ENCODE peak calls at places on chromosomes 12 and 14, in eight cellular contexts. W is HepG2, Z is GM12878, K is GM23338, B is HCT116, Y is HL-60, C is K562, V is SK-N-SH. E is an unnamed sample.

GRCh38 chr14:100076133-100076532 is 10.9 kb downstream of the EVL start:
- DNase-seq in W (peak), Z (no peak), K (peak), B (peak), Y (peak), C (peak), V (no peak), E (no peak)

GRCh38 chr12:123397400-123397799 is 13.5 kb downstream of the KMT5A start:
- DNase-seq in W (no peak), Z (no peak), K (no peak), B (no peak), Y (no peak), C (no peak), V (no peak), E (no peak)

GRCh38 chr14:31964490-31964889 is 112.6 kb upstream of the ARHGAP5 start:
- DNase-seq in W (no peak), Z (no peak), K (no peak), B (no peak), Y (no peak), C (no peak), V (no peak), E (no peak)

GRCh38 chr12:3326156-3326849 is 164.7 kb upstream of the PRMT8 start:
- DNase-seq in W (no peak), Z (no peak), K (peak), B (no peak), Y (no peak), C (no peak), V (no peak), E (no peak)

GRCh38 chr12:116604883-116605641 is 45.9 kb downstream of the MAP1LC3B2 start:
- DNase-seq in W (no peak), Z (no peak), K (no peak), B (no peak), Y (no peak), C (no peak), V (no peak), E (no peak)

GRCh38 chr14:24159777-24160498 is 1.1 kb upstream of the IRF9 start:
- DNase-seq in W (no peak), Z (no peak), K (no peak), B (no peak), Y (no peak), C (no peak), V (no peak), E (no peak)

GRCh38 chr14:50117456-50117855 is 1.1 kb upstream of the VCPKMT start:
- DNase-seq in W (no peak), Z (no peak), K (no peak), B (no peak), Y (no peak), C (no peak), V (no peak), E (no peak)

GRCh38 chr12:75878382-75878720 is 153.2 kb downstream of the PHLDA1 start:
- DNase-seq in W (no peak), Z (no peak), K (no peak), B (no peak), Y (no peak), C (no peak), V (no peak), E (no peak)

GRCh38 chr12:124565071-124565491 is 2.3 kb downstream of the NCOR2 start:
- DNase-seq in W (no peak), Z (no peak), K (no peak), B (no peak), Y (no peak), C (no peak), V (peak), E (no peak)

GRCh38 chr12:47244730-47245285 is 165.0 kb upstream of the AMIGO2 start:
- DNase-seq in W (no peak), Z (no peak), K (no peak), B (no peak), Y (no peak), C (no peak), V (no peak), E (no peak)

GRCh38 chr12:122368361-122369073 is 54.0 kb downstream of the CLIP1 start:
- DNase-seq in W (no peak), Z (no peak), K (no peak), B (no peak), Y (no peak), C (peak), V (no peak), E (peak)

GRCh38 chr12:6367065-6367968 is 8.0 kb downstream of the SCNN1A start:
- DNase-seq in W (peak), Z (peak), K (no peak), B (no peak), Y (peak), C (peak), V (peak), E (no peak)

GRCh38 chr12:14885718-14886201 is at the start of gene MGP:
- DNase-seq in W (no peak), Z (no peak), K (no peak), B (no peak), Y (no peak), C (no peak), V (no peak), E (no peak)

GRCh38 chr14:80653951-80654350 is 287.6 kb downstream of the CEP128 start:
- DNase-seq in W (no peak), Z (no peak), K (no peak), B (no peak), Y (no peak), C (no peak), V (no peak), E (no peak)

GRCh38 chr12:111438501-111438900 is 32.8 kb downstream of the SH2B3 start:
- DNase-seq in W (no peak), Z (no peak), K (peak), B (no peak), Y (peak), C (no peak), V (no peak), E (no peak)

GRCh38 chr14:50173891-50174290 is 57.5 kb downstream of the SOS2 start:
- DNase-seq in W (no peak), Z (no peak), K (no peak), B (no peak), Y (no peak), C (no peak), V (no peak), E (no peak)

GRCh38 chr12:52347546-52348510 is 19.5 kb downstream of the KRT85 start:
- DNase-seq in W (no peak), Z (no peak), K (no peak), B (no peak), Y (no peak), C (no peak), V (no peak), E (no peak)

GRCh38 chr12:52350021-52350620 is 17.2 kb downstream of the KRT85 start:
- DNase-seq in W (no peak), Z (no peak), K (no peak), B (no peak), Y (no peak), C (no peak), V (no peak), E (no peak)

GRCh38 chr12:52347016-52347415 is 20.3 kb downstream of the KRT85 start:
- DNase-seq in W (no peak), Z (no peak), K (no peak), B (no peak), Y (no peak), C (no peak), V (no peak), E (no peak)

GRCh38 chr12:52350786-52351185 is 16.5 kb downstream of the KRT85 start:
- DNase-seq in W (no peak), Z (no peak), K (no peak), B (no peak), Y (no peak), C (no peak), V (no peak), E (no peak)

DNA sequence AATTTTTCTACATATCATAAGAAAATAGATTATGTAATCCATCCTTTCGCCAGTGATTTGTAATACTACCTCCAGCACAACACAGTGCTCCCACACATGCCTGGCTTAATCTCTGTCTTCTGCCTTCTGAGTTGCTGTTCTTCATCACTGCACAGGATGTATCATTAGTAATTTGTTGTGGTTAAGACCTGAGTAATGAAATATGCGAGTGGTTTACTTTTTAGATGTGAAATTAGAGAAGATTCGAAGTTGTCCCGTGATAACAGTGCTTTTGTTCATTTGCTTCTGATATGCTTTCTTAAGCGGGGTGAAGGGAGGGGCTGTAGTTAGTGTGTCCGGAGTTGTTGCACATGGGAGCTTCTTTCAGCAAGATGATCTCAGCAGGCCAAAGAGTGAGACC is 18.1 kb downstream of the KRT85 start:
- DNase-seq in W (no peak), Z (no peak), K (no peak), B (no peak), Y (no peak), C (no peak), V (no peak), E (no peak)
- TF ChIP-seq REST in W (no peak), Z (no peak), K (no peak), B (no peak), Y (no peak), C (no peak), V (no peak), E (no peak)

DNA sequence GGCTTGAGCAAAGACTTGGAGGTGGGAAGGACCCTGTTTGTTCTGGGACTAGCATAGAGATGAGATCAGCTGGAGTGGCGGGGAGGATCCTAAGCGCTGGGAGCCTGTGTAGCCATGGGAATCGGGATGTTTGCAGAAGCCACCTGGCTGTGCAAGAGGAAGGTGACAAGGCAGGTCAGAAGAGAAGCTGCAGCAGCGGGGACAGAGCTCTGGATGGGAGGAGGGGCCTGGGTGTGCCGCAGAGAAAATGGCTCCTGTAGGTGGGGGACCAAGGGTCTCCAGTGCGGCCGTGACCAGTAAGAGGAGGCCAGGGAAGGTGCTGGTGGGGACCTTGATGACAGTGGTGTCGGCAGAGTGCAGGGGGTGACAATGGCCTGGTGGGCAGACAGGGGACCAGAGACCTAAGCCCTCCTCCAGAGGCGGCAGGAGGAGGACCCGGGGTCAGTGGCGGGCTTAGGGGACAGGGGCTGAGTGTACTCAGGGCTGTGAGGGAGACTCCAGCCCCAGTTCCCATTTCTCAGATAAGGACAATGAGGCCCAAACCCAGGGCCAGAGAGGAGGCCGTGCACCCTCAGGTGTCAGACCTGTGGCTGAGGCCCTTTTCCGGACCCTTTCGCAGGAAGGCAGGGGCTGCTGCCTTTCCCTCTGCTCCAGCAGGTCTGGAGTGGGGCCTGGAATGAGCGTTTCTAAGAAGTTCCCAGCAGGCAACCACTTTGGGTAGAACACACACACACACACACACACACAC is 206.6 kb upstream of the RTL1 start:
- DNase-seq in W (no peak), Z (no peak), K (no peak), B (no peak), Y (no peak), C (no peak), V (peak), E (no peak)
- TF ChIP-seq POLR2AphosphoS5 in W (no peak), Z (no peak), K (no peak), B (no peak), Y (no peak), C (no peak), V (no peak), E (no peak)

GRCh38 chr12:91892081-91892855 is 253.4 kb downstream of the BTG1 start:
- DNase-seq in W (no peak), Z (no peak), K (no peak), B (no peak), Y (no peak), C (no peak), V (no peak), E (no peak)
- TF ChIP-seq REST in W (no peak), Z (no peak), K (no peak), B (no peak), Y (no peak), C (no peak), V (no peak), E (no peak)

DNA sequence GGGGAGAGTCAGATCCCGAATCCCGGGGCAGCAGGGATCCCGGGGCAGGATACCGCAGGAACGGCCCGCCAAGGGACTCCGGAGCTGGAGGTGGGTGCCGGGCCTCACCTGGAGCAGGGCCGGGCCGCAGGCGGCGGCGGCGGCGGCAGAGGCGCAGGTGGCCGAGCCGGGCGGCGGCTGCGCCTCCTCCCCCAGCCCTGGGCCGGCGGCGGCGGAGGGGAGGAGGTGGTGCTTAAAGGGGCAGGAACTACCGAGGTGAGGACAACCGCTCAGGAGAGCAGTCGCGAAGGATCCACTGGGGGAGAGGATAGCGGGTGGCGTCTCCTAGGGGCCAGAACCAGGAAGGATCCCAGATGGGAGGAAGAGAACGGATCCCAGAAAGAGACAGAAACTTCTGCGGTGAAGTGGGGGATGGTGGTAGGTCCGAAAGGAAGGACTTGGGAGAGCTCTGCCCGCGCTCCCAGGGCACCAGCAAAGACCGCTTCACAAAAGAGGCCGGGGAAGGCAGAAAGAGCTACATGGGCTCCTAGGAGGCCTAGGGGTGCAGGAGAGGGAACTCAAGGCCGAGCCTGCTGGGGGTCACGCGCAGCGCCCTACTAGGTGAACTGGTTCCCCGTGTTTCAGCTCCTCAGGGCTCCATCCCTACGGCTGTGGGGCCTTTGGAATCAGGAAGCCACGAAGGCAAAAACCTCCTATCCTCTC is 4.9 kb upstream of the BAZ2A start:
- DNase-seq in W (peak), Z (no peak), K (peak), B (peak), Y (peak), C (peak), V (peak), E (peak)
- TF ChIP-seq POLR2AphosphoS5 in W (no peak), Z (peak), K (peak), B (peak), Y (peak), C (no peak), V (peak), E (peak)

DNA sequence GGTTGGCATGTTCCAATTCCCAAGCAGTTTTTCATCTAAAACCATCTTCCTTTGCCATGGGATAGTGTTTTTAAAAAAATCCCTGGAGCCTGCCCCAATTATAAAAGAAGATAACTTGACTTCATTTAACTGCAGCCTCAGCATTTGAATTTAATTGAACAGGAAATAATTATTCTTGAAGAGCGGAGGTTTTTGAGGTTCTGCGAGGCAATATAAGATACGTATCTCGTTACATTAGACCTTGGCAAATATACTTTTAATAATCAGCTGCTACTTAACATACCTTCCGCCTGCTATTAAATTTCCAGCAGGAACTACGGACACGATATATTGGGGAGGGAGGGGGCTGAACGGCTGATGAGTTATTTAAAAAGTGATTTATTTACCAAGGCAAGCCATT is 65.1 kb upstream of the HSPB8 start:
- DNase-seq in W (no peak), Z (no peak), K (no peak), B (no peak), Y (no peak), C (no peak), V (no peak), E (no peak)
- TF ChIP-seq REST in W (no peak), Z (no peak), K (no peak), B (no peak), Y (no peak), C (no peak), V (no peak), E (no peak)

DNA sequence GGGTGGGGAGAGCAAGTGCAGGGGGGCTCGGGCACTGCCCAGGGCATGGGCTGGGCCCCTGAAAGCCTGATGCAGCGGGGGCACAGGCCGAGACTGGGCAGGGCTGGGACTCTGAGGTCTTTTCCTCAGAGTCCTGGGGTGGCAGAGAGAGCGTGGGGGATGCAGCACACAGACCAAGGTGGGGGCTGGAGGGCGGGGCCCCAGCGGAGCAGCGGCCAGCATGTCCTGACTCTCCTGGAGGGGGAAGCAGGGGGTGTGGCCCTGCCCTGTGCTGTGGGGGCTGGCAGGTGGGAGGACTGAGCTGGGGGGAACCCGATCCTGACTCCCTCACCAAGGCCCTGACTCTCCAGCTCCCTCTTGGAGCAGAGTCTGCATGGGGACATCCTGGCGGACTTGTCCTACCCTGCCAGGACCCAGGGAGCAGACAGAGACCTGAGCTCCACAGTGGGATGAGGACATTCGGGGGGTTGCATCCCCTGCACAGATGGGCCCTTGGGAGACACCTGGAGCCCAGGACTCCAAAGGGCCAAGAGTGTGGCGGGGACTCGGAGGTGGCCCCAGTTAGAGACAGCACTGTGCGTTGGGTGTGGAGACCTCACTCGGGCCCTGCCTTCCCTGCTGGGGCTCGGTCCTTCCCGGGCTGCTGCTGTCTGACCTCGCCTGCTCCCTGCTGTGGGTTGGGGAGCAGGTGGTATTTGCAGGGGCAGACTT is 326.1 kb downstream of the TMEM121 start:
- DNase-seq in W (no peak), Z (no peak), K (no peak), B (no peak), Y (no peak), C (no peak), V (peak), E (no peak)
- TF ChIP-seq POLR2AphosphoS5 in W (no peak), Z (peak), K (no peak), B (no peak), Y (no peak), C (no peak), V (no peak), E (no peak)